ENCODE peak calls at places on chromosome 3, in five cellular contexts. Y, Z, U, I and G are unnamed samples.

GRCh38 chr3:20185364-20185732 is 658 bp downstream of the SGO1 start:
- DNase-seq in I (no peak), U (peak), Y (peak), Z (no peak), G (peak)

GRCh38 chr3:58169371-58169770 is 41.4 kb downstream of the DNASE1L3 start:
- DNase-seq in U (no peak), Y (no peak), Z (no peak), I (no peak), G (no peak)

GRCh38 chr3:138921316-138922292 is 25.3 kb downstream of the FOXL2 start:
- DNase-seq in I (peak), Y (no peak), U (peak), Z (no peak), G (no peak)

GRCh38 chr3:166860217-166860616 is 519.9 kb downstream of the ZBBX start:
- DNase-seq in Z (no peak), I (no peak), U (no peak), Y (no peak), G (no peak)

GRCh38 chr3:177571271-177571972 is 374.1 kb upstream of the TBL1XR1 start:
- DNase-seq in Z (no peak), Y (no peak), U (no peak), I (no peak), G (no peak)

GRCh38 chr3:45105855-45106655 is 40.1 kb downstream of the CDCP1 start:
- DNase-seq in Y (no peak), I (peak), U (peak), Z (no peak), G (peak)

GRCh38 chr3:69020424-69020823 is 6.9 kb upstream of the EOGT start:
- DNase-seq in Y (no peak), I (no peak), U (no peak), Z (no peak), G (no peak)

GRCh38 chr3:11613319-11613718 is 30.4 kb downstream of the VGLL4 start:
- DNase-seq in U (no peak), Y (no peak), Z (no peak), I (no peak), G (no peak)

GRCh38 chr3:152622813-152623167 is 212.1 kb upstream of the P2RY1 start:
- DNase-seq in I (no peak), Y (no peak), Z (no peak), U (no peak), G (no peak)